ENCODE peak calls at places on chromosome 7, in five cellular contexts. T, K, F, L and X are unnamed samples.

GRCh38 chr7:152383341-152384234 is 52.2 kb downstream of the KMT2C start:
- DNase-seq in T (peak; percentile 94), K (peak; percentile 94), F (no peak), L (no peak), X (no peak)

GRCh38 chr7:87933605-87933952 is 472 bp upstream of the ADAM22 start:
- DNase-seq in T (no peak), K (no peak), F (no peak), L (no peak), X (no peak)

GRCh38 chr7:116780966-116781365 is 81.4 kb upstream of the CAPZA2 start:
- DNase-seq in T (no peak), K (no peak), F (no peak), L (no peak), X (no peak)

GRCh38 chr7:23893172-23893941 is 183.3 kb downstream of the STK31 start:
- DNase-seq in T (peak; percentile 16), K (peak; percentile 77), F (no peak), L (no peak), X (no peak)

GRCh38 chr7:86313842-86314241 is 329.9 kb upstream of the GRM3 start:
- DNase-seq in T (no peak), K (no peak), F (no peak), L (no peak), X (no peak)

GRCh38 chr7:24504871-24505270 is 68.4 kb upstream of the PALS2 start:
- DNase-seq in T (no peak), K (no peak), F (no peak), L (no peak), X (no peak)

GRCh38 chr7:80771523-80771922 is 133.1 kb downstream of the CD36 start:
- DNase-seq in T (no peak), K (peak; percentile 60), F (no peak), L (no peak), X (no peak)

GRCh38 chr7:33753881-33754525 is 151.3 kb upstream of the BMPER start:
- DNase-seq in T (no peak), K (no peak), F (no peak), L (no peak), X (no peak)

GRCh38 chr7:127776776-127777390 is 124.9 kb downstream of the SND1 start:
- DNase-seq in T (peak; percentile 66), K (peak; percentile 91), F (no peak), L (no peak), X (no peak)

GRCh38 chr7:53602817-53603418 is 567.5 kb downstream of the POM121L12 start:
- DNase-seq in T (no peak), K (no peak), F (no peak), L (no peak), X (no peak)

GRCh38 chr7:93374345-93374940 is 142.3 kb downstream of the VPS50 start:
- DNase-seq in T (peak; percentile 61), K (peak; percentile 36), F (no peak), L (peak; percentile 65), X (no peak)

GRCh38 chr7:128458956-128459355 is 3.3 kb downstream of the HILPDA start:
- DNase-seq in T (peak; percentile 5), K (no peak), F (peak; percentile 36), L (no peak), X (no peak)

GRCh38 chr7:101165075-101165957 is at the start of gene VGF:
- DNase-seq in T (peak; percentile 92), K (peak; percentile 68), F (no peak), L (peak; percentile 95), X (no peak)

GRCh38 chr7:136114966-136115762 is 138.0 kb upstream of the MTPN start:
- DNase-seq in T (peak; percentile 62), K (peak; percentile 13), F (no peak), L (peak; percentile 75), X (peak; percentile 41)

GRCh38 chr7:13321321-13321720 is 633.9 kb downstream of the ARL4A start:
- DNase-seq in T (peak; percentile 6), K (no peak), F (no peak), L (no peak), X (no peak)

GRCh38 chr7:150388306-150388705 is 9.2 kb downstream of the ZNF775 start:
- DNase-seq in T (no peak), K (no peak), F (no peak), L (no peak), X (no peak)

GRCh38 chr7:117673367-117673766 is 193.5 kb downstream of the CFTR start:
- DNase-seq in T (peak; percentile 28), K (peak; percentile 16), F (no peak), L (no peak), X (no peak)

GRCh38 chr7:75776295-75776971 is 4.4 kb upstream of the CCL26 start:
- DNase-seq in T (peak; percentile 89), K (peak; percentile 98), F (peak; percentile 55), L (peak; percentile 12), X (peak; percentile 53)

GRCh38 chr7:81470084-81470723 is 299.6 kb downstream of the HGF start:
- DNase-seq in T (peak; percentile 82), K (peak; percentile 68), F (no peak), L (peak; percentile 51), X (peak; percentile 50)

GRCh38 chr7:100132697-100133137 is 6.0 kb downstream of the MBLAC1 start:
- DNase-seq in T (peak; percentile 63), K (no peak), F (no peak), L (peak; percentile 63), X (peak; percentile 76)

GRCh38 chr7:82985144-82985802 is 177.4 kb downstream of the PCLO start:
- DNase-seq in T (no peak), K (no peak), F (no peak), L (no peak), X (no peak)

GRCh38 chr7:76146374-76146773 is 55.3 kb upstream of the SRRM3 start:
- DNase-seq in T (no peak), K (no peak), F (no peak), L (no peak), X (no peak)

GRCh38 chr7:105854516-105854915 is 21.9 kb downstream of the ATXN7L1 start:
- DNase-seq in T (no peak), K (no peak), F (no peak), L (no peak), X (no peak)

GRCh38 chr7:105846404-105846803 is 30.0 kb downstream of the ATXN7L1 start:
- DNase-seq in T (no peak), K (no peak), F (no peak), L (no peak), X (no peak)

GRCh38 chr7:105851064-105851463 is 25.3 kb downstream of the ATXN7L1 start:
- DNase-seq in T (no peak), K (no peak), F (no peak), L (no peak), X (no peak)

GRCh38 chr7:105853931-105854419 is 22.4 kb downstream of the ATXN7L1 start:
- DNase-seq in T (peak; percentile 32), K (no peak), F (no peak), L (no peak), X (peak; percentile 10)

DNA sequence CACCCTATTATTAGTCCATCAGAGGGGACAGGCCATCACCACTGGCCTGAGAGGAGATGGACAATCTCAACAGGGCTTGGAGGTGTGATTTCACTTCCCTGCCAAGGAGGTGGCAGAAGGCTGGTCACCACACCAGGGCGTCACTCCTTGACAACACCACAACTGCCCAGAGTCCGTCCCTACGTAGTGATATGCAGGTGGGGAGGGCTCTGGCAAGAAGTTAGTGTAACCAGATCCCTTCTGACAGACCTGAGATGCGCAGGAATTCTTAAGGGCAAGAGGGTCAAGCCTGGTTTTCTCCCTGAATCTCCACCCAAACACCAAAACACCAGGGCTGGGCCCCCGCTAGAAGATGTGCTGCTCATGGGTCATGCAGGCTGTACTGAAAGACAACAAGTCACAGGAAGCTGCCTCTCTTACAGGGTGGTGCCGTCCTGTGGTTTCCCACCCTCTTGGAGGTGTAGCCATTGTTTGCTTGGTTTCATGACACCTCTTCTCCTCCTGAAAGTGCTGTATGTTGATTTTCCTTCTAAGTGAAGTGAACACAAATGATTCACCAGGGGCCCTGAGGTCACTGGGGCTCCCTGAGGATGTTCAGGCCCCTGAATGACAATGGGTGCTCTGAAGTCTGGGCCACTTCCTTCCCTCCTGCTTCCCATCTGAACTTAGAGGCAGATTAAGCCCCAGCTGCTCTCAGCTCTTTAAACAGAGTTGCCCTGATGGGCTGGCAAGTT is 27.1 kb downstream of the ATXN7L1 start:
- DNase-seq in T (no peak), K (no peak), F (peak; percentile 9), L (peak; percentile 78), X (peak; percentile 31)
- H3K9ac ChIP-seq in T (no peak overlapping the region), K (no peak overlapping the region), F (no peak overlapping the region), L (no peak overlapping the region), X (no peak overlapping the region)

DNA sequence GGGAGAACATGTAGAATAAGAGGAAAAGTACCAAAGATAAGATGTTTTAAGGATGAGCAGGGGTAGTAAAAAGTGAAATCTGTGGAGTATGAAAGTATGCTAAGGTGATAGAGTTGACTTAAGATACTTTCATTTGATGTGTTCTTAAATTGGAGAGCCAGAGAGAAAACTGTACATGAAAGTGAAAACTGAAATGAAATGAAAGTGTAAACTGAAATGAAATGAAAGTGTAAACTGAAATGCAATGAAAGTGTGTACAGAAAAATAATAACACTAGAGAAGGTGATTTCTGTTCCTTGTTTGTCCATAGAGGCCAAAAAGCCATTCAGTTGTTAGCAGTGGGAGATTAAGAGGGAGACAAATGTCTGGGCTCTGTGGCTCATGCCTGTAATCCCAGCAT is 17.5 kb downstream of the AHR start:
- DNase-seq in T (no peak), K (no peak), F (no peak), L (no peak), X (no peak)
- H3K27ac ChIP-seq in T (no peak overlapping the region), K (no peak overlapping the region), F (no peak overlapping the region), L (no peak overlapping the region), X (no peak overlapping the region)

GRCh38 chr7:55474944-55475911 is 97.1 kb downstream of the VOPP1 start:
- DNase-seq in T (no peak), K (no peak), F (no peak), L (no peak), X (peak; percentile 39)
- TF ChIP-seq CTCF in T (no peak), K (no peak), F (no peak), L (no peak), X (peak; percentile 13)

GRCh38 chr7:47535704-47536628 is 45.9 kb downstream of the TNS3 start:
- DNase-seq in T (no peak), K (peak; percentile 21), F (no peak), L (no peak), X (no peak)
- H3K9ac ChIP-seq in T (no peak overlapping the region), K (peak overlapping the region; percentile 81), F (no peak overlapping the region), L (no peak overlapping the region), X (no peak overlapping the region)

GRCh38 chr7:7185382-7185989 is 3.1 kb downstream of the C1GALT1 start:
- DNase-seq in T (no peak), K (no peak), F (no peak), L (no peak), X (no peak)
- H3K27ac ChIP-seq in T (no peak overlapping the region), K (no peak overlapping the region), F (no peak overlapping the region), L (no peak overlapping the region), X (no peak overlapping the region)